ENCODE peak calls at places on chromosomes 13 and 19, in ten cellular contexts. R, Y, H, A, K, N, E, X, B and P are unnamed samples. For H3K4me1, the result is how much of the 10 kb centered on the place peaks cover.

GRCh38 chr19:23699521-23699860 is 12.5 kb upstream of the ZNF675 start:
- DNase-seq in R (no peak), Y (no peak), H (no peak), A (no peak), K (no peak), N (no peak), E (no peak), X (no peak), B (no peak), P (no peak)

GRCh38 chr13:33150146-33150545 is 133.9 kb downstream of the KL start:
- DNase-seq in R (no peak), Y (no peak), H (peak), A (no peak), K (peak), N (no peak), E (no peak), X (no peak), B (no peak), P (no peak)

GRCh38 chr13:50425772-50426171 is 410.5 kb downstream of the KCNRG start:
- DNase-seq in R (no peak), Y (no peak), H (no peak), A (no peak), K (no peak), N (peak), E (no peak), X (no peak), B (no peak), P (no peak)

GRCh38 chr19:44807652-44808462 is 1.0 kb upstream of the BCAM start:
- DNase-seq in R (no peak), Y (peak), H (peak), A (peak), K (peak), N (peak), E (peak), X (peak), B (peak), P (no peak)

GRCh38 chr19:54164369-54165068 is 5.0 kb upstream of the LENG1 start:
- DNase-seq in R (no peak), Y (peak), H (peak), A (peak), K (peak), N (peak), E (peak), X (peak), B (peak), P (no peak)

GRCh38 chr13:38657191-38657590 is 29.7 kb upstream of the FREM2 start:
- DNase-seq in R (no peak), Y (no peak), H (peak), A (no peak), K (peak), N (no peak), E (peak), X (no peak), B (no peak), P (no peak)

GRCh38 chr19:35257113-35257461 is 8.3 kb downstream of the LSR start:
- DNase-seq in R (no peak), Y (no peak), H (no peak), A (no peak), K (no peak), N (no peak), E (no peak), X (no peak), B (no peak), P (no peak)

GRCh38 chr19:42301646-42302204 is at the start of gene PRR19:
- DNase-seq in R (no peak), Y (no peak), H (no peak), A (no peak), K (no peak), N (no peak), E (no peak), X (peak), B (no peak), P (no peak)

GRCh38 chr13:102757006-102757405 is 16.6 kb downstream of the TEX30 start:
- DNase-seq in R (no peak), Y (no peak), H (no peak), A (no peak), K (no peak), N (no peak), E (no peak), X (no peak), B (no peak), P (no peak)

GRCh38 chr13:94351292-94352000 is 128.0 kb downstream of the DCT start:
- DNase-seq in R (no peak), Y (no peak), H (peak), A (no peak), K (peak), N (no peak), E (peak), X (no peak), B (no peak), P (no peak)

GRCh38 chr13:40192516-40193257 is 473.8 kb downstream of the FOXO1 start:
- DNase-seq in R (peak), Y (no peak), H (no peak), A (no peak), K (no peak), N (no peak), E (no peak), X (no peak), B (no peak), P (no peak)

GRCh38 chr13:39297023-39297422 is 258.8 kb downstream of the NHLRC3 start:
- DNase-seq in R (no peak), Y (no peak), H (no peak), A (no peak), K (no peak), N (no peak), E (no peak), X (no peak), B (no peak), P (no peak)

GRCh38 chr19:18590273-18591272 is 2.0 kb downstream of the REX1BD start:
- DNase-seq in R (peak), Y (no peak), H (peak), A (peak), K (peak), N (no peak), E (peak), X (peak), B (peak), P (peak)

GRCh38 chr19:6230991-6231448 is 48.8 kb downstream of the MLLT1 start:
- DNase-seq in R (no peak), Y (no peak), H (no peak), A (no peak), K (no peak), N (peak), E (no peak), X (no peak), B (no peak), P (no peak)

GRCh38 chr19:1449467-1450442 is at the start of gene APC2:
- DNase-seq in R (no peak), Y (no peak), H (peak), A (no peak), K (no peak), N (no peak), E (no peak), X (peak), B (peak), P (no peak)

GRCh38 chr19:57171551-57172081 is 4.3 kb upstream of the DUXA start:
- DNase-seq in R (peak), Y (peak), H (peak), A (peak), K (peak), N (peak), E (peak), X (peak), B (peak), P (peak)

GRCh38 chr13:49421391-49421790 is 22.5 kb downstream of the CAB39L start:
- DNase-seq in R (no peak), Y (no peak), H (no peak), A (no peak), K (peak), N (peak), E (no peak), X (peak), B (peak), P (no peak)

GRCh38 chr19:41945135-41945766 is 13.9 kb downstream of the RABAC1 start:
- DNase-seq in R (no peak), Y (no peak), H (no peak), A (no peak), K (no peak), N (no peak), E (no peak), X (no peak), B (no peak), P (no peak)

GRCh38 chr19:45045671-45046353 is 7.0 kb downstream of the CLASRP start:
- DNase-seq in R (no peak), Y (no peak), H (no peak), A (no peak), K (no peak), N (no peak), E (no peak), X (no peak), B (no peak), P (no peak)

GRCh38 chr19:38043649-38044144 is 136.7 kb downstream of the SIPA1L3 start:
- DNase-seq in R (no peak), Y (no peak), H (no peak), A (no peak), K (no peak), N (no peak), E (no peak), X (no peak), B (no peak), P (no peak)

GRCh38 chr19:53583181-53583580 is 45.2 kb downstream of the ZNF331 start:
- DNase-seq in R (no peak), Y (no peak), H (no peak), A (no peak), K (no peak), N (no peak), E (no peak), X (no peak), B (no peak), P (no peak)

GRCh38 chr13:27401210-27401609 is 23.2 kb upstream of the GTF3A start:
- DNase-seq in R (peak), Y (peak), H (no peak), A (no peak), K (no peak), N (no peak), E (no peak), X (no peak), B (no peak), P (peak)

GRCh38 chr19:33438016-33438671 is 64.6 kb downstream of the CEBPG start:
- DNase-seq in R (no peak), Y (peak), H (no peak), A (no peak), K (peak), N (peak), E (peak), X (no peak), B (no peak), P (peak)

GRCh38 chr19:2567580-2567979 is 91.7 kb downstream of the GADD45B start:
- DNase-seq in R (peak), Y (peak), H (no peak), A (no peak), K (no peak), N (peak), E (no peak), X (no peak), B (no peak), P (peak)

DNA sequence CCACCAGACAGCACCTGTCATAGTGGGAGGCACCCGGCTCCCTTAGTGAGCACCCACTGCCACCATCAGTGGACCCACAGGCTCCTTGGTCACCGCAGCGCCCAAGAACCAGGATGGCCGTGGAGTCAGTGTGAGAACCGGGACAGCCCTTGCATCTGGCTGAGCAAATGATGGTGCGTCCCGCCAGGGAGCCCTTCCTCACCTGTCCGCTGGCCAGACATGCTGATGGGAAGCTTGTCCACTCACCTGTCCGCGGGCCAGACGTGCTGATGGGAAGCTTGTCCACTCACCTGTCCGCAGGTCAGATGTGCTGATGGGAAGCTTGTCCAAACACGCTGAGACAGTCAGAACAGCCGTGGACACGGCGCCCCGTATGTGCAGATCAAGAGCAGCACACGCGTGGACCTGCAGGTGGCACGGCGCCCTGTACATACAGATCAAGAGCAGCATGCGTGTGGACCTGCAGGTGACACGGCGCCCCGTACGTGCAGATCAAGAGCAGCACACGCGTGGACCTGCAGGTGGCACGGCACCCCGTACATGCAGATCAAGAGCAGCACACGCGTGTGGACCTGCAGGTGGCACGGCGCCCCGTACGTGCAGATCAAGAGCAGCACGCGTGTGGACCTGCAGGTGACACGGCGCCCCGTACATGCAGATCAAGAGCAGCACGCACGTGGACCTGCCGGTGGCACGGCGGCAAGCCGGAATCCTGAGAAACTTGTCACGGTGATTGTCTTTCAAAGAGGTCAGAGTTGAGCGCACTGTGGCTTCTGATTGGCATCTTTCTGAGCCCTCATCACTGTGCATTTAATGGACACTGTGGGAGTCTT is 40.7 kb upstream of the DCUN1D2 start:
- DNase-seq in R (no peak), Y (peak), H (no peak), A (no peak), K (no peak), N (no peak), E (no peak), X (no peak), B (peak), P (no peak)
- H3K4me1 ChIP-seq in R (under half), Y (under half), H (under half), A (under half), K (under half), N (under half), E (under half), X (under half), B (under half), P (under half)

GRCh38 chr19:17213334-17213733 is 1.8 kb upstream of the USE1 start:
- DNase-seq in R (no peak), Y (no peak), H (no peak), A (no peak), K (no peak), N (no peak), E (no peak), X (no peak), B (no peak), P (no peak)

GRCh38 chr19:17214531-17215124 is 529 bp upstream of the USE1 start:
- DNase-seq in R (no peak), Y (no peak), H (no peak), A (peak), K (no peak), N (no peak), E (no peak), X (peak), B (no peak), P (no peak)

GRCh38 chr19:17215125-17215971 is at the start of gene USE1:
- DNase-seq in R (peak), Y (peak), H (peak), A (peak), K (peak), N (peak), E (peak), X (peak), B (peak), P (peak)

GRCh38 chr19:17219286-17219685 is 4.1 kb downstream of the USE1 start:
- DNase-seq in R (no peak), Y (no peak), H (no peak), A (no peak), K (no peak), N (no peak), E (no peak), X (no peak), B (no peak), P (no peak)

GRCh38 chr19:17216058-17216670 is 1.0 kb downstream of the USE1 start:
- DNase-seq in R (no peak), Y (no peak), H (no peak), A (peak), K (no peak), N (no peak), E (no peak), X (no peak), B (no peak), P (no peak)
- H3K27ac ChIP-seq in R (peak), Y (peak), H (peak), A (no peak), K (no peak), N (no peak), E (no peak), X (peak), B (no peak), P (no peak)

GRCh38 chr19:28602675-28603298 is 610.2 kb downstream of the UQCRFS1 start:
- DNase-seq in R (no peak), Y (no peak), H (no peak), A (no peak), K (no peak), N (no peak), E (no peak), X (no peak), B (no peak), P (no peak)
- H3K4me1 ChIP-seq in R (under half), Y (under half), H (under half), A (under half), K (under half), N (under half), E (under half), X (under half), B (under half), P (under half)

DNA sequence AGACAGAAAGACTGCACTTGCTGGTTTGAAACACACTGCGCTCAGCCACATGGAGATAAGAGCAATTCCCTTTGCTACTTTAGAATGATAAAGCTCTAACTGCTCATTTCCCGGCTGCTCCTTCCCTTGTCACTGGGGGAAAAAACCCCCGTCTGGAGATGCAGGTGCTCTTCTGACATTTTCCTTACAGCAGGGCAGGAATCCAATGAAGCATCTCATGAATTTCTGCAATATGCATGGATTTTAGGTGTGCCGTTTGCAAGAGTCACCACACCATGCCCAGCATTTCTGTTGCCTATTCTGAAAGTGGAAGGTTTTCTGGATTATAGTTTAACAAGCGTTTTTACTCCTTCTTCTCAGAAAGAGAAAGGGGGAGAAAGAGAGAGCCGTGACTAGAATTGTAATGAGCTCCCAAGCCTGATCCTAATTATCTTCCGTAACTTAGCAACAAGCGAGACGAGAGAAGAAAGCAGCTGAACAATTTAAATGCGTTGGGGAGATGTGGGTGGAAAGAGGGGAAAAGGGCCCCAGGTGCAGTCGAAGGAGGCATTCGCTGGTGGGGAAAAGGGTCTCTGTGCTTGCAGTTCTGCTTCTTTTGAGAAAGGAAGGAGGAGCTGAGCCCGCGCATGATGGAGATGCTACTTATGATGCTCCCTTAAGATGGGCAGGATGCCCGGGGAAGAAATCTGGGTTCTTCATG is 76.6 kb upstream of the SPATA13 start:
- DNase-seq in R (no peak), Y (no peak), H (no peak), A (no peak), K (no peak), N (no peak), E (no peak), X (no peak), B (no peak), P (no peak)
- H3K27ac ChIP-seq in R (no peak), Y (no peak), H (no peak), A (no peak), K (no peak), N (no peak), E (no peak), X (peak), B (no peak), P (no peak)

DNA sequence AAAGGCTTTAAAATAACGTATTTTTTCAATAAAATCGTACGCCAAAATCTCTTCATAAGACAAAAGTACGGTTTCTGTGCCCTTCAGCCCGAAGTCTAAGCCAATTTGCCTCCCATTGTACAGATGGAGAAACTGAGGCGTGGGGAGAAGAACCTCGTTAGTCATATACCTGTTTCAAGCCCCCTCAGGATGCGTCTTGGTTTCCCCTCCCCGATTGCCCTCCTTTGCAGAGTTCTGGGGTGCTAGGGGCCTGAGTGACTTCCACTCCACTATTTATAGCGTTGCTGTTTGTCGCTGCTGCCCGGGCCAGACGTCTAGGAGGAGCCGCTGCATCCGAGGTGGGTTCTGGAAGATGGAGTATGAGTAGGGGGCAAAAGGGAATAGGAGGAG is 2.3 kb upstream of the LTBP4 start:
- DNase-seq in R (no peak), Y (no peak), H (no peak), A (no peak), K (no peak), N (no peak), E (no peak), X (no peak), B (no peak), P (no peak)
- H3K4me1 ChIP-seq in R (under half), Y (half or more), H (under half), A (under half), K (under half), N (half or more), E (under half), X (half or more), B (under half), P (under half)